ENCODE peak calls at places on chromosomes 13 and 19, in four cellular contexts. C is vagina, X is GM12891, D is K562. W is an unnamed sample.
A peak's percentile ranks its signal among the peaks of the same experiment; 100 is the strongest.

GRCh38 chr19:21128901-21129698 is 12.7 kb upstream of the ZNF431 start:
- DNase-seq in D (peak; percentile 30), X (no peak), C (no peak), W (no peak)

GRCh38 chr13:41052441-41052840 is 8.9 kb upstream of the WBP4 start:
- DNase-seq in X (no peak), C (no peak), D (no peak), W (no peak)

GRCh38 chr19:49347835-49348234 is 12.6 kb downstream of the CD37 start:
- DNase-seq in X (no peak), D (peak; percentile 77), C (no peak), W (peak; percentile 60)

GRCh38 chr13:38763446-38764381 is 76.8 kb downstream of the FREM2 start:
- DNase-seq in C (no peak), D (peak; percentile 14), X (no peak), W (no peak)

GRCh38 chr19:19259741-19260140 is 13.4 kb downstream of the TM6SF2 start:
- DNase-seq in X (peak; percentile 48), D (peak; percentile 84), C (no peak), W (no peak)

GRCh38 chr19:36528921-36529518 is 949 bp upstream of the ZNF260 start:
- DNase-seq in D (peak; percentile 37), C (no peak), X (peak; percentile 22), W (no peak)

GRCh38 chr19:1234670-1235380 is 3.0 kb downstream of the CBARP start:
- DNase-seq in D (no peak), C (no peak), X (no peak), W (no peak)

GRCh38 chr19:48006762-48007161 is 12.3 kb downstream of the ELSPBP1 start:
- DNase-seq in X (no peak), C (no peak), D (peak; percentile 36), W (no peak)

GRCh38 chr13:52892925-52893324 is 44.5 kb upstream of the PCDH8 start:
- DNase-seq in D (no peak), X (no peak), C (no peak), W (no peak)

GRCh38 chr19:56161534-56161933 is 14.3 kb upstream of the GALP start:
- DNase-seq in X (no peak), D (no peak), C (no peak), W (no peak)

GRCh38 chr19:35249146-35249847 is 495 bp downstream of the LSR start:
- DNase-seq in C (peak; percentile 77), D (peak; percentile 54), X (no peak), W (no peak)

GRCh38 chr19:11881151-11881800 is 6.3 kb upstream of the ZNF69 start:
- DNase-seq in D (peak; percentile 69), X (peak; percentile 34), C (no peak), W (peak; percentile 75)

GRCh38 chr13:75050419-75051066 is 431.4 kb downstream of the TBC1D4 start:
- DNase-seq in C (no peak), D (no peak), X (no peak), W (no peak)

GRCh38 chr13:102970542-102970941 is 95.7 kb downstream of the SLC10A2 start:
- DNase-seq in D (no peak), X (peak; percentile 8), C (no peak), W (no peak)

GRCh38 chr19:16060294-16060693 is 16.0 kb upstream of the TPM4 start:
- DNase-seq in C (no peak), D (no peak), X (no peak), W (no peak)

GRCh38 chr19:29667390-29667783 is 2.1 kb downstream of the PLEKHF1 start:
- DNase-seq in X (no peak), D (no peak), C (no peak), W (peak; percentile 79)

GRCh38 chr19:34926361-34926684 is 380 bp upstream of the ZNF30 start:
- DNase-seq in C (no peak), X (no peak), D (no peak), W (no peak)

GRCh38 chr13:91520952-91521351 is 122.5 kb downstream of the GPC5 start:
- DNase-seq in X (no peak), C (no peak), D (no peak), W (no peak)

GRCh38 chr13:21638319-21639282 is 32.3 kb upstream of the FGF9 start:
- DNase-seq in C (no peak), D (peak; percentile 20), X (no peak), W (no peak)

GRCh38 chr19:51015691-51016267 is 3.7 kb downstream of the KLK10 start:
- DNase-seq in D (no peak), C (no peak), X (no peak), W (no peak)

GRCh38 chr13:105465251-105465650 is 1070.2 kb downstream of the EFNB2 start:
- DNase-seq in C (no peak), X (no peak), D (no peak), W (no peak)

GRCh38 chr19:48004236-48004635 is 9.8 kb downstream of the ELSPBP1 start:
- DNase-seq in X (no peak), D (no peak), C (no peak), W (no peak)

GRCh38 chr19:7010722-7011593 is 10.3 kb downstream of the MBD3L2B start:
- DNase-seq in X (no peak), D (no peak), C (no peak), W (no peak)

GRCh38 chr13:76887070-76887563 is 912 bp upstream of the KCTD12 start:
- DNase-seq in D (no peak), C (no peak), X (no peak), W (peak; percentile 72)

GRCh38 chr13:85974604-85975366 is 175.6 kb upstream of the SLITRK6 start:
- DNase-seq in X (no peak), C (no peak), D (no peak), W (no peak)

GRCh38 chr13:109357751-109358150 is 428.6 kb downstream of the IRS2 start:
- DNase-seq in D (no peak), C (no peak), X (no peak), W (no peak)

GRCh38 chr19:28631931-28632330 is 581.0 kb downstream of the UQCRFS1 start:
- DNase-seq in X (no peak), D (no peak), C (no peak), W (no peak)

GRCh38 chr19:13299838-13300237 is 149.6 kb downstream of the IER2 start:
- DNase-seq in C (no peak), X (no peak), D (no peak), W (no peak)

GRCh38 chr19:13297023-13297422 is 146.8 kb downstream of the IER2 start:
- DNase-seq in D (no peak), X (no peak), C (no peak), W (no peak)

GRCh38 chr19:13301627-13302334 is 151.6 kb downstream of the IER2 start:
- DNase-seq in X (no peak), D (no peak), C (no peak), W (no peak)

GRCh38 chr19:13300421-13301030 is 150.3 kb downstream of the IER2 start:
- DNase-seq in D (no peak), C (no peak), X (no peak), W (no peak)

DNA sequence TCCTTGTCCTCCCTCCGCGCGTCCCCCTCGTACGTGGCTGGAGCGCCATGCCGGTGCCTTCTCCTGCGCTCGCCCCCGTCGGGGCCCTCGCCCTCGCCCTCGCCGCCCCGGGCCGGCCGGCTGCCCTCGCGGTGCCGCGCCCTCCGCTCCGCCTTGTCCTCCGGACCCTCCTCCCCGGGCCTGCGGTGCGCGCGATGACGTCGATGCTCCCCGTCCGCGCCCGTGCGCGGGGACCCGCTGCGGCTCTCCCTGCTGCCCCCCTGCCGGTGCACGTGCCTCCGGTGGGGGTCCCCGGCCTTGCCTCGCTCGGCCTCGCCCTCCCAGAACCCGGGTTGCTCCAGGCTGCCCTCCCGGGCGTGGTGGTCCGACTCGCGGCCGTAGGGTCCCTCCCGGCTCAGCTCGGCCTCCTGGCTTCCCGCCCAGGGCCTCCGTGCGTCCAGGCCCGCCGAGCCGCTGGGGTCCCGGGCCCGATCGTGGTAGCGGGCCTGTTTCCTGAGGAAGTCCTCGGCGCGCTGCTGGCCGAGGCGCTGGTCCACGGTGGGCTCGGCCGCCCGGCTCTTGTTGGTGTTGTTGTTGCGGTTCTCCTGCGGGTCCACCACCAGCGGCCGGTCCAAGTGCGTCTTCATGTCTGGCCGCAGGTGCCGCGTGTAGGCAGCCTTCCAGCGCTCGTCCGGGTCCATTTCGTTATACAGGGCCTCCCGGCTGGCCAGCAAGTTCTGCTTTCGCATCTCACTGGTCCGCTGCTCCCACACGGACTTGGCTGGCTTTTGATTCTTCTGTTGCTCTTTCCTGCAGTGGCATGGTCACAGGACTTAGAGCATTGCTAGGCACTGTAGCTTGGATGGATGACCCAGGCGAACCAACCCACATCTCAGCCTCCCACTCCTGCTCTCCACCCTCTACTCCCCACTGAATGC is 148.6 kb downstream of the IER2 start:
- DNase-seq in C (no peak), D (peak; percentile 27), X (no peak), W (no peak)
- TF ChIP-seq POLR2AphosphoS5 in C (no peak), D (no peak), X (no peak), W (no peak)

GRCh38 chr13:113788413-113789135 is 29.5 kb downstream of the TMEM255B start:
- DNase-seq in D (no peak), C (no peak), X (no peak), W (peak; percentile 64)

GRCh38 chr13:113784645-113785024 is 25.6 kb downstream of the TMEM255B start:
- DNase-seq in D (no peak), C (no peak), X (no peak), W (peak; percentile 19)

GRCh38 chr13:113785051-113786010 is 26.3 kb downstream of the TMEM255B start:
- DNase-seq in D (no peak), C (no peak), X (no peak), W (peak; percentile 39)

GRCh38 chr13:113787694-113788093 is 28.7 kb downstream of the TMEM255B start:
- DNase-seq in D (no peak), C (no peak), X (no peak), W (no peak)

GRCh38 chr13:113786262-113786841 is 27.3 kb downstream of the TMEM255B start:
- DNase-seq in X (no peak), D (no peak), C (no peak), W (peak; percentile 38)
- TF ChIP-seq POLR2AphosphoS5 in X (no peak), D (no peak), C (no peak), W (no peak)

DNA sequence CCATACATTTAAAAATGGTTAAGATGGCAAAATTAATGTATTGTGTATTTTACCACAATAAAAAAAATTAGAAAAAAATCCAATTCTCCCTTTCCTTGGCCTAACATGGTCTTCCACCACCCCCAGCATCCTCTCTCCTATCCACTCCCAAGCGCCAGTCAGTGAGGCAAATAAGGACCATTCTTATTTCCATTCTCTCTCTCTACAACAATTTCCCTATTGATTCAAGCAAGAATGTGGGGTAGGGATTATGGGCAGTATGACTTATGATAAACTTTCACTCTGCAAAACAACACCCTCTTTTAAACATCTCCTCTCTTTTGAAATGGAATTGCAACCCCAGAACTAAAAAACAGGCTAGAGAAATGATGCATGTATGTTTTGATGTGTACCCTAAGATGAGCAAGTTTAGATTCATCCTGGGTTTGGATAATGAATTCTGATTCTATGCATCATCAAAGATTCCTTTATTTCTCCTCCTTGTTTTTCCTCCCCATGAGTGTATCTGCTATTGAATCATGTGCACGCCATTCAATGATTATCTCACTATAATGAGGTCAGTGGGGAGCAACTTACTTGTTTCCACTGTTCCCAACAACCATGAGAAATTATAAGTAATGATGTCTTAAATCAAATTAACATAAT is 3.5 kb downstream of the STARD13 start:
- DNase-seq in C (no peak), X (no peak), D (no peak), W (no peak)
- TF ChIP-seq POLR2AphosphoS5 in C (no peak), X (no peak), D (no peak), W (no peak)

GRCh38 chr19:45782820-45783785 is 813 bp upstream of the DMPK start:
- DNase-seq in X (no peak), C (no peak), D (no peak), W (no peak)
- TF ChIP-seq POLR2AphosphoS5 in X (no peak), C (peak; percentile 81), D (no peak), W (peak; percentile 22)

GRCh38 chr19:2602391-2603181 is 99.9 kb downstream of the GNG7 start:
- DNase-seq in D (no peak), X (no peak), C (no peak), W (peak; percentile 76)
- TF ChIP-seq POLR2AphosphoS5 in D (no peak), X (no peak), C (peak; percentile 92), W (peak; percentile 29)

W was measured in spleen.